ENCODE peak calls at places on chromosomes 4 and X, in six cellular contexts. Z is AG09309; I is dermis microvascular lymphatic vessel endothelial cell; N is activated CD4-positive, alpha-beta T cell treated with anti-CD3 and anti-CD28 coated beads, Interleukin-2, amount 50 U/mL, for 48 hours; U is T-cell; C is naive B cell. J is an unnamed sample.

GRCh38 chr4:173074501-173074946 is 94.1 kb upstream of the GALNT7 start:
- DNase-seq in C (no peak), I (no peak), N (no peak), Z (peak; percentile 65), U (no peak), J (no peak)

GRCh38 chrX:149040873-149041535 is 464.1 kb downstream of the IDS start:
- DNase-seq in C (no peak), Z (no peak), U (no peak), N (no peak), I (no peak), J (no peak)

GRCh38 chrX:122567911-122568310 is 616.2 kb upstream of the GRIA3 start:
- DNase-seq in I (no peak), Z (no peak), C (no peak), N (no peak), U (no peak), J (no peak)

GRCh38 chr4:64000241-64000640 is 409.0 kb downstream of the TECRL start:
- DNase-seq in I (no peak), Z (no peak), N (no peak), U (no peak), C (no peak), J (no peak)

GRCh38 chr4:40214661-40215418 is 18.0 kb downstream of the RHOH start:
- DNase-seq in U (no peak), C (no peak), I (no peak), N (no peak), Z (no peak), J (no peak)

GRCh38 chr4:176841730-176842129 is 49.0 kb upstream of the VEGFC start:
- DNase-seq in U (no peak), Z (no peak), C (no peak), N (no peak), I (no peak), J (no peak)

GRCh38 chr4:2078584-2078983 is 19.5 kb downstream of the NAT8L start:
- DNase-seq in U (no peak), Z (no peak), C (no peak), I (no peak), N (no peak), J (no peak)

GRCh38 chrX:15973299-15973698 is 118.7 kb upstream of the AP1S2 start:
- DNase-seq in Z (no peak), I (peak; percentile 47), C (peak; percentile 33), U (no peak), N (no peak), J (no peak)

GRCh38 chr4:114782842-114783595 is 184.4 kb downstream of the UGT8 start:
- DNase-seq in N (no peak), Z (no peak), C (no peak), U (no peak), I (no peak), J (no peak)

GRCh38 chrX:108020631-108021030 is 24.2 kb upstream of the VSIG1 start:
- DNase-seq in U (no peak), N (no peak), C (no peak), Z (no peak), I (no peak), J (no peak)

GRCh38 chrX:18714910-18715309 is 7.5 kb downstream of the PPEF1 start:
- DNase-seq in U (no peak), I (no peak), Z (no peak), N (no peak), C (no peak), J (no peak)

GRCh38 chrX:81957900-81958545 is 756.1 kb downstream of the SH3BGRL start:
- DNase-seq in Z (no peak), U (no peak), N (no peak), I (peak; percentile 0), C (no peak), J (no peak)

GRCh38 chr4:116599859-116600258 is 485.5 kb downstream of the TRAM1L1 start:
- DNase-seq in Z (no peak), U (no peak), I (no peak), C (no peak), N (peak; percentile 9), J (no peak)

GRCh38 chr4:98653006-98653405 is 5.4 kb downstream of the TSPAN5 start:
- DNase-seq in N (no peak), C (no peak), Z (peak; percentile 48), U (no peak), I (no peak), J (no peak)

GRCh38 chr4:75653845-75654503 is 19.2 kb downstream of the G3BP2 start:
- DNase-seq in U (no peak), Z (no peak), N (no peak), I (peak; percentile 40), C (no peak), J (no peak)

GRCh38 chr4:173490256-173490655 is 39.8 kb downstream of the HAND2 start:
- DNase-seq in U (no peak), I (no peak), Z (no peak), N (no peak), C (no peak), J (no peak)

GRCh38 chrX:42804524-42804923 is 26.6 kb upstream of the PPP1R2C start:
- DNase-seq in U (no peak), I (no peak), Z (no peak), N (no peak), C (no peak), J (no peak)

GRCh38 chr4:78938868-78939666 is at the start of gene PAQR3:
- DNase-seq in I (peak; percentile 43), U (peak; percentile 85), C (peak; percentile 88), N (peak; percentile 82), Z (peak; percentile 5), J (peak; percentile 54)

GRCh38 chr4:40998680-40999358 is 215.5 kb downstream of the APBB2 start:
- DNase-seq in U (no peak), Z (peak; percentile 53), C (no peak), I (peak; percentile 61), N (no peak), J (no peak)

GRCh38 chr4:41218703-41219102 is 4.4 kb upstream of the APBB2 start:
- DNase-seq in Z (no peak), U (no peak), I (no peak), C (no peak), N (no peak), J (no peak)

GRCh38 chr4:8304827-8305695 is 35.5 kb downstream of the HTRA3 start:
- DNase-seq in U (no peak), I (no peak), C (no peak), N (no peak), Z (no peak), J (peak; percentile 4)

GRCh38 chrX:68433155-68433980 is at the start of gene OPHN1:
- DNase-seq in N (peak; percentile 10), C (no peak), U (no peak), Z (peak; percentile 16), I (peak; percentile 22), J (peak; percentile 27)

GRCh38 chr4:62670509-62670908 is 1470.4 kb downstream of the ADGRL3 start:
- DNase-seq in Z (no peak), I (no peak), U (no peak), C (no peak), N (no peak), J (no peak)

GRCh38 chr4:6024450-6024960 is 6.3 kb upstream of the C4orf50 start:
- DNase-seq in I (no peak), N (no peak), Z (no peak), U (no peak), C (no peak), J (no peak)

GRCh38 chrX:52265713-52266112 is 81.0 kb downstream of the MAGED4 start:
- DNase-seq in C (no peak), N (no peak), U (no peak), Z (no peak), I (no peak), J (no peak)

GRCh38 chr4:77155631-77156345 is 1.2 kb upstream of the CCNG2 start:
- DNase-seq in Z (no peak), I (no peak), C (no peak), U (no peak), N (no peak), J (no peak)

GRCh38 chrX:41180194-41180902 is 95.1 kb downstream of the USP9X start:
- DNase-seq in I (peak; percentile 45), U (peak; percentile 34), C (peak; percentile 51), Z (peak; percentile 17), N (peak; percentile 31), J (peak; percentile 32)

GRCh38 chrX:121163443-121163842 is 116.0 kb downstream of the GLUD2 start:
- DNase-seq in Z (no peak), N (no peak), U (no peak), I (no peak), C (no peak), J (no peak)

GRCh38 chr4:118834960-118835895 is 698 bp downstream of the SEC24D start:
- DNase-seq in I (peak; percentile 51), Z (peak; percentile 80), C (peak; percentile 41), N (peak; percentile 48), U (peak; percentile 22), J (peak; percentile 35)

GRCh38 chrX:109472939-109473713 is 8.8 kb downstream of the GUCY2F start:
- DNase-seq in C (no peak), N (peak; percentile 31), U (no peak), Z (no peak), I (peak; percentile 29), J (no peak)

GRCh38 chrX:115030635-115031034 is 13.2 kb upstream of the IL13RA2 start:
- DNase-seq in C (no peak), N (no peak), U (no peak), Z (no peak), I (peak; percentile 36), J (no peak)

J was measured in omental fat pad.